ENCODE peak calls at places on chromosomes 7 and 10, in six cellular contexts. Y is K562; X is ELR; T is activated CD4-positive, alpha-beta T cell treated with anti-CD3 and anti-CD28 coated beads for 48 hours; H is Kasumi-1; M is SJSA1. W is an unnamed sample.
A peak's percentile ranks its signal among the peaks of the same experiment; 100 is the strongest.

GRCh38 chr7:73556208-73557107 is 1.0 kb downstream of the BCL7B start:
- DNase-seq in X (no peak), T (no peak), H (no peak), M (no peak), Y (no peak), W (no peak)

GRCh38 chr10:98646998-98647917 is 200.5 kb upstream of the HPS1 start:
- DNase-seq in X (no peak), H (no peak), Y (no peak), T (no peak), M (no peak), W (no peak)

GRCh38 chr10:29585488-29585976 is 49.2 kb downstream of the SVIL start:
- DNase-seq in H (no peak), M (no peak), X (peak; percentile 44), Y (no peak), T (no peak), W (no peak)

GRCh38 chr7:20402297-20403230 is 71.9 kb downstream of the ITGB8 start:
- DNase-seq in X (peak; percentile 5), T (no peak), M (peak; percentile 37), H (peak; percentile 6), Y (no peak), W (no peak)

GRCh38 chr7:92421676-92422435 is 25.4 kb upstream of the GATAD1 start:
- DNase-seq in X (no peak), M (no peak), H (peak; percentile 17), T (no peak), Y (peak; percentile 33), W (peak; percentile 2)

GRCh38 chr10:26779176-26779860 is 81.4 kb downstream of the ABI1 start:
- DNase-seq in Y (no peak), T (no peak), M (no peak), X (no peak), H (peak; percentile 13), W (no peak)

GRCh38 chr10:113666682-113667252 is 2.9 kb upstream of the NRAP start:
- DNase-seq in H (peak; percentile 33), M (peak; percentile 6), Y (no peak), X (peak; percentile 64), T (peak; percentile 13), W (no peak)

GRCh38 chr7:11170160-11170559 is 196.5 kb downstream of the PHF14 start:
- DNase-seq in Y (no peak), T (no peak), X (no peak), H (no peak), M (no peak), W (no peak)

GRCh38 chr10:118800920-118801319 is 46.1 kb upstream of the CACUL1 start:
- DNase-seq in X (peak; percentile 25), T (peak; percentile 13), Y (peak; percentile 16), M (no peak), H (peak; percentile 63), W (no peak)

GRCh38 chr10:63711866-63712716 is 190.9 kb downstream of the REEP3 start:
- DNase-seq in H (peak; percentile 65), X (peak; percentile 95), T (no peak), Y (no peak), M (peak; percentile 77), W (peak; percentile 84)

GRCh38 chr7:8433477-8434289 is at the start of gene NXPH1:
- DNase-seq in Y (peak; percentile 75), X (no peak), H (no peak), T (peak; percentile 31), M (no peak), W (no peak)

W was measured in kidney epithelial cell.